ENCODE peak calls at places on chromosomes 16 and 17, in nine cellular contexts. W is NCI-H774; T is skeletal muscle cell; D is stomach; H is activated CD4-positive, alpha-beta T cell treated with anti-CD3 and anti-CD28 coated beads, Interleukin-2, amount 10 ng/mL, durations not matched to agents 7 days and 5 days; O is stimulated activated CD8-positive, alpha-beta memory T cell treated with anti-CD3 and anti-CD28 coated beads, Interleukin-2, amount 100 ng/mL, for 48 hours; U is naive thymus-derived CD8-positive, alpha-beta T cell; Z is Calu3; J is HFFc6. Q is an unnamed sample.

GRCh38 chr17:19672009-19672837 is 23.7 kb downstream of the ALDH3A2 start:
- DNase-seq in W (no peak), T (no peak), D (peak), H (no peak), O (no peak), U (no peak), Z (peak), J (no peak), Q (no peak)

GRCh38 chr17:63714550-63715277 is 14.8 kb upstream of the LIMD2 start:
- DNase-seq in W (no peak), T (no peak), D (no peak), H (no peak), O (no peak), U (no peak), Z (no peak), J (peak), Q (no peak)

GRCh38 chr17:67366193-67367157 is at the start of gene PSMD12:
- DNase-seq in W (peak), T (peak), D (peak), H (peak), O (peak), U (peak), Z (peak), J (peak), Q (peak)

GRCh38 chr17:15441315-15441714 is 26.1 kb downstream of the CDRT4 start:
- DNase-seq in W (no peak), T (no peak), D (no peak), H (no peak), O (no peak), U (no peak), Z (no peak), J (no peak), Q (no peak)

GRCh38 chr17:62653831-62654829 is 26.7 kb downstream of the MRC2 start:
- DNase-seq in W (no peak), T (peak), D (peak), H (no peak), O (no peak), U (no peak), Z (no peak), J (peak), Q (no peak)

GRCh38 chr17:39210093-39210434 is 10.0 kb downstream of the RPL19 start:
- DNase-seq in W (no peak), T (no peak), D (no peak), H (no peak), O (no peak), U (no peak), Z (no peak), J (no peak), Q (no peak)

GRCh38 chr16:28946681-28947080 is 4.1 kb upstream of the NFATC2IP start:
- DNase-seq in W (no peak), T (no peak), D (no peak), H (no peak), O (no peak), U (no peak), Z (no peak), J (no peak), Q (no peak)

GRCh38 chr17:49687878-49688491 is 10.1 kb upstream of the SPOP start:
- DNase-seq in W (no peak), T (no peak), D (no peak), H (peak), O (no peak), U (peak), Z (no peak), J (peak), Q (peak)

GRCh38 chr16:89829630-89830437 is 1.6 kb downstream of the SPIRE2 start:
- DNase-seq in W (no peak), T (no peak), D (no peak), H (no peak), O (no peak), U (no peak), Z (peak), J (no peak), Q (no peak)

GRCh38 chr17:77470800-77471733 is 330.3 kb downstream of the SEC14L1 start:
- DNase-seq in W (no peak), T (peak), D (no peak), H (no peak), O (no peak), U (no peak), Z (peak), J (no peak), Q (no peak)

Q was measured in OCI-LY7.